ENCODE peak calls at places on chromosomes 3 and 15, in six cellular contexts. K is GM12878, O is A549, J is upper lobe of left lung, H is HepG2, G is K562. Q is an unnamed sample.

GRCh38 chr3:99856437-99857220 is 39.0 kb downstream of the CMSS1 start:
- ATAC-seq in J (no peak), G (no peak), H (no peak), O (no peak), K (no peak), Q (no peak)

GRCh38 chr3:38453075-38453913 is at the start of gene ACVR2B:
- ATAC-seq in G (peak; percentile 82), H (peak; percentile 48), J (peak; percentile 90), O (peak; percentile 69), K (peak; percentile 71), Q (peak; percentile 86)

GRCh38 chr3:163476179-163476578 is 1602.1 kb downstream of the SI start:
- ATAC-seq in H (no peak), O (no peak), G (no peak), J (no peak), K (no peak), Q (no peak)

GRCh38 chr3:108894981-108895380 is 58.7 kb downstream of the GUCA1C start:
- ATAC-seq in J (no peak), O (no peak), H (no peak), G (no peak), K (no peak), Q (no peak)

GRCh38 chr15:31465083-31465955 is 138.7 kb downstream of the KLF13 start:
- ATAC-seq in J (no peak), G (no peak), H (no peak), K (no peak), O (peak; percentile 78), Q (no peak)

GRCh38 chr3:66304293-66304692 is 83.5 kb downstream of the SLC25A26 start:
- ATAC-seq in O (no peak), J (no peak), H (no peak), G (no peak), K (peak; percentile 54), Q (no peak)

GRCh38 chr3:98577178-98577895 is 16.1 kb downstream of the CPOX start:
- ATAC-seq in G (no peak), H (no peak), K (no peak), J (no peak), O (no peak), Q (no peak)

GRCh38 chr15:78979456-78980320 is 34.8 kb upstream of the CTSH start:
- ATAC-seq in H (peak; percentile 75), O (peak; percentile 94), K (peak; percentile 45), G (peak; percentile 85), J (peak; percentile 59), Q (peak; percentile 63)

GRCh38 chr15:33234019-33234418 is 39.5 kb upstream of the FMN1 start:
- ATAC-seq in O (peak; percentile 93), K (peak; percentile 58), J (no peak), G (no peak), H (peak; percentile 46), Q (no peak)

GRCh38 chr15:41918506-41919126 is 24.8 kb upstream of the SPTBN5 start:
- ATAC-seq in J (no peak), K (no peak), H (no peak), O (no peak), G (no peak), Q (no peak)

GRCh38 chr3:109384164-109384563 is 46.8 kb upstream of the DPPA4 start:
- ATAC-seq in O (no peak), K (no peak), H (no peak), J (no peak), G (no peak), Q (no peak)

DNA sequence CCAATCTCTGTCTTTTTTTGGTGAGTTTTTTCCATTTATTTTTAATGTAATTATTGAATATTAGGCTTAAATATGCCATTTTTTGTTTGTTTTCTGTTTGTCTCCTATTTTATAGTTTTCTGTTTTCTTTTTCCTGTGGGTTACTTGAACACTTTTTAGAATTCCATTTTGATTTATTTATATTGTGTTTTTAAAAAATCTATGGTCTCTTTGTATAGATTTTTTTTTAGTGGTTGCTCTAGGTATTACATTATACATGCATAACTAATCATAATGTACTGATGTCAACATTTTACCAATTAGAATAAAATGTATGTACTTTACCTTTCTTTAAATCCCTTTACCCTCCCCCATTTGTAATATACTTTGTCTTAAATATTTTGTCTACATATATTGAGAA is 56.2 kb downstream of the RASA2 start:
- ATAC-seq in K (no peak), O (no peak), G (no peak), J (no peak), H (no peak), Q (no peak)
- TF ChIP-seq CTCF in K (no peak), O (no peak), G (no peak), J (no peak), H (no peak), Q (no peak)

GRCh38 chr15:40329804-40330203 is 6.3 kb downstream of the INAFM2 start:
- ATAC-seq in H (no peak), K (no peak), G (no peak), J (no peak), O (no peak), Q (no peak)
- TF ChIP-seq EP300 in H (no peak), K (no peak), G (no peak), J (no peak), O (no peak), Q (no peak)

GRCh38 chr3:136949708-136950107 is 8.1 kb upstream of the IL20RB start:
- ATAC-seq in H (no peak), K (no peak), O (no peak), J (no peak), G (no peak), Q (no peak)
- TF ChIP-seq CTCF in H (no peak), K (peak; percentile 4), O (peak; percentile 39), J (no peak), G (peak; percentile 4), Q (no peak)

DNA sequence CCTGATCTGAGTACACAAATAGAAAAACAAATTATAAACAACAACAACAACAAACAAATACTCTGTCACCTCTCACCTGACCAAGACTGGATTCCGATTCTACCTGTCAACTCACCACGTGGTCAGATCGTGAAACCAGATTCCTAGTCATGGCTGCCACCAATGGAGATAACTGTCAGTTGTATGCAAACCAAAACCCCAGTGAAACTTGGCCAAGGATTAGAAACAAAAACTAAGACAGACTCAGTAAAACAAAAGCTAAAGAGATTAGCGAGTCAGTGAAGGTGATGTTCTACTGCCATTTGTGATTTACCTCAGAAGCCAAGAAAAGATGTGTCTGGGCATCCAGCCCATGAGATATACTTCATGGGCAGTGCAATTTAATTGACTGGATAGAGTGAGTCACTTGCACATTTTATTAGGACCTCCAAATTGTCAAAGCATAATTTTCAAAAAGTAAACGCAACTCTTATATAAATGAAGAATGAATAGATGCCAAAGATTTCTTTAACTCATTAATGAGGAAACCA is 31.1 kb downstream of the PHLDB2 start:
- ATAC-seq in H (no peak), J (no peak), G (no peak), O (no peak), K (no peak), Q (no peak)
- TF ChIP-seq EP300 in H (no peak), J (no peak), G (no peak), O (no peak), K (no peak), Q (no peak)

GRCh38 chr15:66966256-66966655 is 99.1 kb upstream of the SMAD3 start:
- ATAC-seq in H (no peak), K (no peak), O (no peak), G (no peak), J (no peak), Q (no peak)
- TF ChIP-seq CTCF in H (no peak), K (peak; percentile 17), O (peak; percentile 52), G (peak; percentile 47), J (no peak), Q (no peak)

GRCh38 chr3:111362286-111363009 is 179.5 kb upstream of the CD96 start:
- ATAC-seq in K (no peak), H (no peak), O (no peak), J (no peak), G (no peak), Q (no peak)
- TF ChIP-seq EP300 in K (no peak), H (no peak), O (no peak), J (no peak), G (no peak), Q (no peak)

GRCh38 chr3:68893600-68894239 is 38.6 kb downstream of the TAFA4 start:
- ATAC-seq in O (no peak), J (no peak), K (no peak), G (no peak), H (no peak), Q (no peak)
- TF ChIP-seq CTCF in O (peak; percentile 48), J (peak; percentile 32), K (peak; percentile 13), G (peak; percentile 56), H (peak; percentile 42), Q (peak; percentile 26)